ENCODE peak calls at places on chromosomes 12 and 14, in six cellular contexts. One of them, this sample, is unnamed.

GRCh38 chr12:3750616-3751015 is 2.3 kb downstream of the CRACR2A start:
- DNase-seq in WTC11: no peak
- DNase-seq in OCI-LY7: peak
- DNase-seq in upper lobe of right lung: no peak
- DNase-seq in epithelial cell of esophagus: no peak
- DNase-seq in Calu3: no peak
- DNase-seq in this sample: peak

GRCh38 chr14:81936348-81936747 is 402.7 kb upstream of the SEL1L start:
- DNase-seq in WTC11: no peak
- DNase-seq in OCI-LY7: no peak
- DNase-seq in upper lobe of right lung: no peak
- DNase-seq in epithelial cell of esophagus: no peak
- DNase-seq in Calu3: no peak
- DNase-seq in this sample: no peak

GRCh38 chr14:76811561-76811960 is 1.1 kb downstream of the ANGEL1 start:
- DNase-seq in WTC11: no peak
- DNase-seq in OCI-LY7: no peak
- DNase-seq in upper lobe of right lung: no peak
- DNase-seq in epithelial cell of esophagus: no peak
- DNase-seq in Calu3: no peak
- DNase-seq in this sample: no peak

GRCh38 chr14:32010561-32011188 is 66.4 kb upstream of the ARHGAP5 start:
- DNase-seq in WTC11: no peak
- DNase-seq in OCI-LY7: no peak
- DNase-seq in upper lobe of right lung: no peak
- DNase-seq in epithelial cell of esophagus: peak
- DNase-seq in Calu3: no peak
- DNase-seq in this sample: no peak

GRCh38 chr14:104399432-104400155 is 180.0 kb upstream of the C14orf180 start:
- DNase-seq in WTC11: no peak
- DNase-seq in OCI-LY7: peak
- DNase-seq in upper lobe of right lung: no peak
- DNase-seq in epithelial cell of esophagus: no peak
- DNase-seq in Calu3: no peak
- DNase-seq in this sample: no peak

GRCh38 chr12:54141534-54142475 is 47.0 kb downstream of the SMUG1 start:
- DNase-seq in WTC11: no peak
- DNase-seq in OCI-LY7: no peak
- DNase-seq in upper lobe of right lung: no peak
- DNase-seq in epithelial cell of esophagus: no peak
- DNase-seq in Calu3: no peak
- DNase-seq in this sample: no peak

GRCh38 chr14:70032447-70032846 is 153.2 kb downstream of the SMOC1 start:
- DNase-seq in WTC11: peak
- DNase-seq in OCI-LY7: no peak
- DNase-seq in upper lobe of right lung: no peak
- DNase-seq in epithelial cell of esophagus: peak
- DNase-seq in Calu3: no peak
- DNase-seq in this sample: no peak

GRCh38 chr14:53358166-53358565 is 205.0 kb upstream of the DDHD1 start:
- DNase-seq in WTC11: no peak
- DNase-seq in OCI-LY7: no peak
- DNase-seq in upper lobe of right lung: no peak
- DNase-seq in epithelial cell of esophagus: no peak
- DNase-seq in Calu3: no peak
- DNase-seq in this sample: no peak

GRCh38 chr12:27057543-27057942 is 24.8 kb downstream of the C12orf71 start:
- DNase-seq in WTC11: no peak
- DNase-seq in OCI-LY7: no peak
- DNase-seq in upper lobe of right lung: no peak
- DNase-seq in epithelial cell of esophagus: peak
- DNase-seq in Calu3: no peak
- DNase-seq in this sample: no peak

GRCh38 chr14:59417301-59417700 is 47.9 kb downstream of the GPR135 start:
- DNase-seq in WTC11: no peak
- DNase-seq in OCI-LY7: no peak
- DNase-seq in upper lobe of right lung: no peak
- DNase-seq in epithelial cell of esophagus: no peak
- DNase-seq in Calu3: no peak
- DNase-seq in this sample: no peak

GRCh38 chr12:15801770-15802393 is 12.7 kb upstream of the EPS8 start:
- DNase-seq in WTC11: no peak
- DNase-seq in OCI-LY7: no peak
- DNase-seq in upper lobe of right lung: no peak
- DNase-seq in epithelial cell of esophagus: peak
- DNase-seq in Calu3: no peak
- DNase-seq in this sample: no peak

GRCh38 chr14:99042376-99043257 is 229.4 kb downstream of the BCL11B start:
- DNase-seq in WTC11: no peak
- DNase-seq in OCI-LY7: no peak
- DNase-seq in upper lobe of right lung: no peak
- DNase-seq in epithelial cell of esophagus: no peak
- DNase-seq in Calu3: no peak
- DNase-seq in this sample: no peak

GRCh38 chr12:52907092-52907810 is 2.4 kb upstream of the KRT8 start:
- DNase-seq in WTC11: peak
- DNase-seq in OCI-LY7: no peak
- DNase-seq in upper lobe of right lung: peak
- DNase-seq in epithelial cell of esophagus: peak
- DNase-seq in Calu3: peak
- DNase-seq in this sample: peak

GRCh38 chr12:21852251-21852650 is 77.7 kb upstream of the KCNJ8 start:
- DNase-seq in WTC11: no peak
- DNase-seq in OCI-LY7: no peak
- DNase-seq in upper lobe of right lung: no peak
- DNase-seq in epithelial cell of esophagus: peak
- DNase-seq in Calu3: no peak
- DNase-seq in this sample: no peak

GRCh38 chr14:58755026-58755929 is 117.5 kb downstream of the DACT1 start:
- DNase-seq in WTC11: no peak
- DNase-seq in OCI-LY7: no peak
- DNase-seq in upper lobe of right lung: no peak
- DNase-seq in epithelial cell of esophagus: no peak
- DNase-seq in Calu3: no peak
- DNase-seq in this sample: no peak

GRCh38 chr14:104104006-104104901 is 18.8 kb downstream of the ASPG start:
- DNase-seq in WTC11: peak
- DNase-seq in OCI-LY7: no peak
- DNase-seq in upper lobe of right lung: peak
- DNase-seq in epithelial cell of esophagus: no peak
- DNase-seq in Calu3: no peak
- DNase-seq in this sample: no peak

GRCh38 chr12:76260390-76260748 is 87.8 kb downstream of the BBS10 start:
- DNase-seq in WTC11: no peak
- DNase-seq in OCI-LY7: no peak
- DNase-seq in upper lobe of right lung: no peak
- DNase-seq in epithelial cell of esophagus: peak
- DNase-seq in Calu3: no peak
- DNase-seq in this sample: no peak

GRCh38 chr12:12157424-12157823 is 86.7 kb downstream of the BCL2L14 start:
- DNase-seq in WTC11: no peak
- DNase-seq in OCI-LY7: no peak
- DNase-seq in upper lobe of right lung: no peak
- DNase-seq in epithelial cell of esophagus: no peak
- DNase-seq in Calu3: no peak
- DNase-seq in this sample: no peak

GRCh38 chr12:30537228-30537627 is 158.4 kb downstream of the IPO8 start:
- DNase-seq in WTC11: no peak
- DNase-seq in OCI-LY7: no peak
- DNase-seq in upper lobe of right lung: no peak
- DNase-seq in epithelial cell of esophagus: peak
- DNase-seq in Calu3: no peak
- DNase-seq in this sample: no peak

GRCh38 chr12:6688543-6688999 is 604 bp downstream of the ZNF384 start:
- DNase-seq in WTC11: no peak
- DNase-seq in OCI-LY7: peak
- DNase-seq in upper lobe of right lung: no peak
- DNase-seq in epithelial cell of esophagus: no peak
- DNase-seq in Calu3: peak
- DNase-seq in this sample: no peak

GRCh38 chr14:21933681-21934080 is 260.1 kb upstream of the OR4E1 start:
- DNase-seq in WTC11: no peak
- DNase-seq in OCI-LY7: peak
- DNase-seq in upper lobe of right lung: no peak
- DNase-seq in epithelial cell of esophagus: peak
- DNase-seq in Calu3: no peak
- DNase-seq in this sample: no peak

GRCh38 chr12:18074001-18074400 is 16.0 kb downstream of the RERGL start:
- DNase-seq in WTC11: no peak
- DNase-seq in OCI-LY7: no peak
- DNase-seq in upper lobe of right lung: no peak
- DNase-seq in epithelial cell of esophagus: peak
- DNase-seq in Calu3: no peak
- DNase-seq in this sample: no peak

GRCh38 chr12:95002754-95003153 is 743 bp downstream of the NDUFA12 start:
- DNase-seq in WTC11: no peak
- DNase-seq in OCI-LY7: peak
- DNase-seq in upper lobe of right lung: no peak
- DNase-seq in epithelial cell of esophagus: no peak
- DNase-seq in Calu3: no peak
- DNase-seq in this sample: no peak

GRCh38 chr14:84483072-84483410 is 1046.9 kb upstream of the FLRT2 start:
- DNase-seq in WTC11: no peak
- DNase-seq in OCI-LY7: no peak
- DNase-seq in upper lobe of right lung: no peak
- DNase-seq in epithelial cell of esophagus: no peak
- DNase-seq in Calu3: no peak
- DNase-seq in this sample: no peak

GRCh38 chr12:66132408-66132807 is 1.9 kb upstream of the LLPH start:
- DNase-seq in WTC11: peak
- DNase-seq in OCI-LY7: no peak
- DNase-seq in upper lobe of right lung: no peak
- DNase-seq in epithelial cell of esophagus: peak
- DNase-seq in Calu3: no peak
- DNase-seq in this sample: no peak

GRCh38 chr12:53994691-53995310 is 5.2 kb upstream of the HOXC9 start:
- DNase-seq in WTC11: no peak
- DNase-seq in OCI-LY7: no peak
- DNase-seq in upper lobe of right lung: no peak
- DNase-seq in epithelial cell of esophagus: no peak
- DNase-seq in Calu3: no peak
- DNase-seq in this sample: no peak

GRCh38 chr14:56659964-56660551 is 80.5 kb downstream of the TMEM260 start:
- DNase-seq in WTC11: no peak
- DNase-seq in OCI-LY7: peak
- DNase-seq in upper lobe of right lung: no peak
- DNase-seq in epithelial cell of esophagus: peak
- DNase-seq in Calu3: peak
- DNase-seq in this sample: no peak

GRCh38 chr12:31959701-31960391 is 631 bp downstream of the RESF1 start:
- DNase-seq in WTC11: peak
- DNase-seq in OCI-LY7: peak
- DNase-seq in upper lobe of right lung: no peak
- DNase-seq in epithelial cell of esophagus: peak
- DNase-seq in Calu3: peak
- DNase-seq in this sample: no peak

GRCh38 chr14:104888489-104889373 is 23.7 kb downstream of the CEP170B start:
- DNase-seq in WTC11: no peak
- DNase-seq in OCI-LY7: no peak
- DNase-seq in upper lobe of right lung: peak
- DNase-seq in epithelial cell of esophagus: no peak
- DNase-seq in Calu3: no peak
- DNase-seq in this sample: no peak

GRCh38 chr12:114274131-114274530 is 131.8 kb downstream of the TBX5 start:
- DNase-seq in WTC11: no peak
- DNase-seq in OCI-LY7: no peak
- DNase-seq in upper lobe of right lung: no peak
- DNase-seq in epithelial cell of esophagus: no peak
- DNase-seq in Calu3: no peak
- DNase-seq in this sample: no peak

GRCh38 chr12:43336962-43337555 is 214.9 kb downstream of the ADAMTS20 start:
- DNase-seq in WTC11: no peak
- DNase-seq in OCI-LY7: peak
- DNase-seq in upper lobe of right lung: no peak
- DNase-seq in epithelial cell of esophagus: peak
- DNase-seq in Calu3: no peak
- DNase-seq in this sample: no peak
- TF ChIP-seq CTCF in WTC11: no peak
- TF ChIP-seq CTCF in OCI-LY7: peak
- TF ChIP-seq CTCF in upper lobe of right lung: peak
- TF ChIP-seq CTCF in epithelial cell of esophagus: peak
- TF ChIP-seq CTCF in Calu3: peak
- TF ChIP-seq CTCF in this sample: peak

GRCh38 chr12:46263140-46264017 is 5.5 kb downstream of the SLC38A1 start:
- DNase-seq in WTC11: no peak
- DNase-seq in OCI-LY7: no peak
- DNase-seq in upper lobe of right lung: no peak
- DNase-seq in epithelial cell of esophagus: no peak
- DNase-seq in Calu3: no peak
- DNase-seq in this sample: no peak
- TF ChIP-seq CTCF in WTC11: no peak
- TF ChIP-seq CTCF in OCI-LY7: peak
- TF ChIP-seq CTCF in upper lobe of right lung: no peak
- TF ChIP-seq CTCF in epithelial cell of esophagus: peak
- TF ChIP-seq CTCF in Calu3: no peak
- TF ChIP-seq CTCF in this sample: peak

GRCh38 chr14:88231626-88232025 is 91.4 kb downstream of the KCNK10 start:
- DNase-seq in WTC11: no peak
- DNase-seq in OCI-LY7: no peak
- DNase-seq in upper lobe of right lung: no peak
- DNase-seq in epithelial cell of esophagus: no peak
- DNase-seq in Calu3: no peak
- DNase-seq in this sample: no peak
- TF ChIP-seq CTCF in WTC11: no peak
- TF ChIP-seq CTCF in OCI-LY7: no peak
- TF ChIP-seq CTCF in upper lobe of right lung: no peak
- TF ChIP-seq CTCF in epithelial cell of esophagus: no peak
- TF ChIP-seq CTCF in Calu3: no peak
- TF ChIP-seq CTCF in this sample: no peak

GRCh38 chr12:55955800-55956508 is 9.9 kb downstream of the PMEL start:
- DNase-seq in WTC11: no peak
- DNase-seq in OCI-LY7: peak
- DNase-seq in upper lobe of right lung: no peak
- DNase-seq in epithelial cell of esophagus: peak
- DNase-seq in Calu3: peak
- DNase-seq in this sample: no peak
- TF ChIP-seq CTCF in WTC11: no peak
- TF ChIP-seq CTCF in OCI-LY7: peak
- TF ChIP-seq CTCF in upper lobe of right lung: peak
- TF ChIP-seq CTCF in epithelial cell of esophagus: peak
- TF ChIP-seq CTCF in Calu3: peak
- TF ChIP-seq CTCF in this sample: no peak

DNA sequence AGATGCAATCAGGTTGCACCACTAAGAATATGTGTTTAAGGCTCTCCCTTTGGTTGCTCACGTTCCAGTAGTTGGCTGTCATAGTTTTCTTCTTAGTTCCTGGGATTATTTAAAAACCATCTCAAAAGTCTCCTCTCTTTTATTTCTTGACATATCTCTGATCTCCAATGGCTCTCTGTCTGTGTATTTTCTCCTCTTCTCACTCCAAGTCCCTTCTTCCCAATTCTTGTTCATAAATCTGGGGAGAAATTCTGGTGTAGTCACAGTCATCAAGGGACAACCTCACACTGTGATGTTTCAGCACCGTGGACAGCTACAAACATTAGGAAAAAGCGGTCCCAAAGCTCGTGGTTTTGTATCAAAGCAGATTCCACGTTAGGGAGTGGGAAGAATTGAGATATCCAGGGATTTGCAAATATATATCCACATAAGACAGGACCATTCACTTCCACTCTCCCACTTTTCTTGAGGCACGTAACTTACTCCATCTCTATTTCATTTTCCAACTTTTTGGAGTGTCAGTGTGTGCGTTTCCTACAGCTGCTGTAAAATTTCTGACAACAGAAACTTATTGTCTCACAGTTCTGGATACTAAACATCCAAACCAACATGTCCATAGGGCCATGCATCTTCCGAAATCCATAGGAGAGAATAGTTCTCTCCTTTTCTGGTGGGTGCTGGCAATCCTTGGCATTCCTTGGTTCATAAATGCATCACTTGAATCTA is 80.6 kb upstream of the TMEM233 start:
- DNase-seq in WTC11: peak
- DNase-seq in OCI-LY7: peak
- DNase-seq in upper lobe of right lung: no peak
- DNase-seq in epithelial cell of esophagus: peak
- DNase-seq in Calu3: peak
- DNase-seq in this sample: no peak
- TF ChIP-seq CTCF in WTC11: no peak
- TF ChIP-seq CTCF in OCI-LY7: no peak
- TF ChIP-seq CTCF in upper lobe of right lung: no peak
- TF ChIP-seq CTCF in epithelial cell of esophagus: no peak
- TF ChIP-seq CTCF in Calu3: no peak
- TF ChIP-seq CTCF in this sample: no peak